ENCODE peak calls at places on chromosomes 11 and 22, in four cellular contexts. N is HepG2, G is GM12878, U is K562. Z is an unnamed sample.

GRCh38 chr22:24465566-24465965 is 29.6 kb upstream of the UPB1 start:
- DNase-seq in N (peak; percentile 24), G (no peak), U (peak; percentile 41), Z (no peak)

GRCh38 chr22:44486538-44486937 is 11.5 kb downstream of the RTL6 start:
- DNase-seq in N (no peak), G (no peak), U (no peak), Z (no peak)

GRCh38 chr22:41022470-41023298 is 69.7 kb upstream of the EP300 start:
- DNase-seq in N (peak; percentile 79), G (peak; percentile 24), U (peak; percentile 80), Z (peak; percentile 89)

GRCh38 chr11:64772318-64773018 is 5.9 kb downstream of the SF1 start:
- DNase-seq in N (no peak), G (peak; percentile 51), U (no peak), Z (no peak)

GRCh38 chr11:7511405-7511804 is 2.4 kb upstream of the PPFIBP2 start:
- DNase-seq in N (peak; percentile 15), G (no peak), U (no peak), Z (no peak)

GRCh38 chr22:43176090-43176489 is 10.8 kb downstream of the TTLL12 start:
- DNase-seq in N (no peak), G (no peak), U (no peak), Z (no peak)

GRCh38 chr22:26406118-26406517 is 22.9 kb upstream of the ASPHD2 start:
- DNase-seq in N (no peak), G (no peak), U (peak; percentile 18), Z (no peak)

GRCh38 chr11:64894070-64894811 is 15.8 kb upstream of the EHD1 start:
- DNase-seq in N (peak; percentile 76), G (no peak), U (peak; percentile 91), Z (peak; percentile 80)

GRCh38 chr11:88414385-88414861 is 76.9 kb upstream of the CTSC start:
- DNase-seq in N (no peak), G (no peak), U (peak; percentile 75), Z (peak; percentile 14)

GRCh38 chr22:31733580-31734079 is 16.3 kb downstream of the PRR14L start:
- DNase-seq in N (no peak), G (no peak), U (no peak), Z (no peak)

GRCh38 chr11:15038963-15039362 is 34.4 kb upstream of the CALCB start:
- DNase-seq in N (no peak), G (no peak), U (no peak), Z (no peak)

GRCh38 chr11:114250993-114251796 is 45.0 kb upstream of the NNMT start:
- DNase-seq in N (no peak), G (no peak), U (peak; percentile 70), Z (no peak)

GRCh38 chr11:128365044-128365443 is 222.3 kb downstream of the ETS1 start:
- DNase-seq in N (peak; percentile 12), G (no peak), U (peak; percentile 7), Z (no peak)
- TF ChIP-seq TARDBP in N (no peak), G (no peak), U (no peak), Z (no peak)

DNA sequence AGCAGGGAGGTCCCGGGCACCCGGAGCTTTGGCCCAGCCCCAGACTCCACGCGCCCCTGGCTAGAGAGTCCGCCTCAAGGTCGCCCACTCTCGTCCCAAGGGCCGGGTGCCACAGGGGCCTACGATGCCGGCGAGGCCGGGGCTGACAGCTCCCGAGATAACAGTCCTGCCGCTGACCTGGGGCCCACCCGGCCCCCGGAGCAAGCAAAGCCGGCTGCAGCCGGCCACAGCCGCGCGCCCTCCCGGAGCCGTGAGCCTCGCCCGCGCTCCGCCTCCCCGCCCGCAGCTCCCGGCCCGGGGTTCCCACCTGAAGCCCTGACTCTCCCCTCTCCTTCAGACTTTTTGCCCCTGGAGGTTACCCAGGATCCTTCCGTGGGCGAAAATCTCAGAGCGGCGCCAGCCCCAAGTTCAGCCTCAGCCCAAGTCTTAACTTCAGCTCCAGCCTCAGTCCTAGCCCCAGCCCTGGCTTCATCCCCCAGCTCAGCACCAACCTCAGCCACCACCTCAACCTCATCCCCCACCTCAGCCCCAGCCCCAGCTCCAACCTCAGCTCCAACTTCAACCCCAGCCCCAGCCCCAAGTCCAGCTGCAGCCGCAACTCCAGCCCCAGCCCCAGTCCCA is 1.6 kb downstream of the KLHDC7B start:
- DNase-seq in N (no peak), G (no peak), U (no peak), Z (no peak)
- TF ChIP-seq FOXK2 in N (no peak), G (no peak), U (no peak), Z (no peak)

GRCh38 chr11:121965330-121965729 is 150.7 kb downstream of the BLID start:
- DNase-seq in N (no peak), G (no peak), U (no peak), Z (no peak)

GRCh38 chr11:121967131-121967689 is 148.8 kb downstream of the BLID start:
- DNase-seq in N (no peak), G (no peak), U (no peak), Z (no peak)

GRCh38 chr11:121968638-121969037 is 147.4 kb downstream of the BLID start:
- DNase-seq in N (no peak), G (no peak), U (no peak), Z (no peak)

GRCh38 chr11:121961228-121961860 is 154.7 kb downstream of the BLID start:
- DNase-seq in N (no peak), G (no peak), U (no peak), Z (no peak)

GRCh38 chr11:121964591-121964990 is 151.4 kb downstream of the BLID start:
- DNase-seq in N (no peak), G (no peak), U (no peak), Z (no peak)
- TF ChIP-seq TARDBP in N (no peak), G (no peak), U (no peak), Z (no peak)

GRCh38 chr11:20493340-20493739 is 105.8 kb downstream of the PRMT3 start:
- DNase-seq in N (no peak), G (no peak), U (peak; percentile 86), Z (no peak)

GRCh38 chr11:20483931-20484330 is 96.4 kb downstream of the PRMT3 start:
- DNase-seq in N (no peak), G (no peak), U (no peak), Z (no peak)

GRCh38 chr11:20489948-20490347 is 102.4 kb downstream of the PRMT3 start:
- DNase-seq in N (no peak), G (peak; percentile 53), U (no peak), Z (no peak)

GRCh38 chr11:20488352-20488751 is 100.8 kb downstream of the PRMT3 start:
- DNase-seq in N (no peak), G (no peak), U (peak; percentile 40), Z (no peak)
- TF ChIP-seq FOXK2 in N (no peak), G (no peak), U (no peak), Z (no peak)

Z was measured in HEK293T.